ENCODE peak calls at places on chromosomes 3 and 15, in eight cellular contexts. One of them, this sample, is unnamed.

GRCh38 chr15:23574742-23575141 is 9.3 kb downstream of the MKRN3 start:
- DNase-seq in T-cell: no peak
- DNase-seq in anterior cingulate cortex: no peak
- DNase-seq in Kasumi-1: no peak
- DNase-seq in stimulated activated CD4-positive, alpha-beta T cell treated with anti-CD3 and anti-CD28 coated beads, TNF-alpha, amount 100 ng/mL, for 24 hours: no peak
- DNase-seq in ureter: no peak
- DNase-seq in iPS-NIHi11: peak
- DNase-seq in cardiac fibroblast: no peak
- DNase-seq in this sample: no peak

GRCh38 chr3:64417816-64418215 is 192.6 kb upstream of the PRICKLE2 start:
- DNase-seq in T-cell: no peak
- DNase-seq in anterior cingulate cortex: no peak
- DNase-seq in Kasumi-1: no peak
- DNase-seq in stimulated activated CD4-positive, alpha-beta T cell treated with anti-CD3 and anti-CD28 coated beads, TNF-alpha, amount 100 ng/mL, for 24 hours: no peak
- DNase-seq in ureter: no peak
- DNase-seq in iPS-NIHi11: peak
- DNase-seq in cardiac fibroblast: peak
- DNase-seq in this sample: no peak

GRCh38 chr3:158260392-158260791 is 150.5 kb downstream of the RSRC1 start:
- DNase-seq in T-cell: no peak
- DNase-seq in anterior cingulate cortex: no peak
- DNase-seq in Kasumi-1: no peak
- DNase-seq in stimulated activated CD4-positive, alpha-beta T cell treated with anti-CD3 and anti-CD28 coated beads, TNF-alpha, amount 100 ng/mL, for 24 hours: no peak
- DNase-seq in ureter: no peak
- DNase-seq in iPS-NIHi11: no peak
- DNase-seq in cardiac fibroblast: no peak
- DNase-seq in this sample: no peak

GRCh38 chr3:125123906-125124305 is 68.1 kb upstream of the HEG1 start:
- DNase-seq in T-cell: no peak
- DNase-seq in anterior cingulate cortex: no peak
- DNase-seq in Kasumi-1: no peak
- DNase-seq in stimulated activated CD4-positive, alpha-beta T cell treated with anti-CD3 and anti-CD28 coated beads, TNF-alpha, amount 100 ng/mL, for 24 hours: no peak
- DNase-seq in ureter: no peak
- DNase-seq in iPS-NIHi11: no peak
- DNase-seq in cardiac fibroblast: peak
- DNase-seq in this sample: no peak

GRCh38 chr3:111080357-111080937 is 8.8 kb downstream of the NECTIN3 start:
- DNase-seq in T-cell: no peak
- DNase-seq in anterior cingulate cortex: no peak
- DNase-seq in Kasumi-1: peak
- DNase-seq in stimulated activated CD4-positive, alpha-beta T cell treated with anti-CD3 and anti-CD28 coated beads, TNF-alpha, amount 100 ng/mL, for 24 hours: no peak
- DNase-seq in ureter: no peak
- DNase-seq in iPS-NIHi11: no peak
- DNase-seq in cardiac fibroblast: peak
- DNase-seq in this sample: no peak

GRCh38 chr15:91032919-91033803 is 10.8 kb upstream of the VPS33B start:
- DNase-seq in T-cell: peak
- DNase-seq in anterior cingulate cortex: no peak
- DNase-seq in Kasumi-1: peak
- DNase-seq in stimulated activated CD4-positive, alpha-beta T cell treated with anti-CD3 and anti-CD28 coated beads, TNF-alpha, amount 100 ng/mL, for 24 hours: peak
- DNase-seq in ureter: peak
- DNase-seq in iPS-NIHi11: peak
- DNase-seq in cardiac fibroblast: peak
- DNase-seq in this sample: peak

GRCh38 chr3:13558651-13559050 is 9.7 kb downstream of the FBLN2 start:
- DNase-seq in T-cell: no peak
- DNase-seq in anterior cingulate cortex: no peak
- DNase-seq in Kasumi-1: no peak
- DNase-seq in stimulated activated CD4-positive, alpha-beta T cell treated with anti-CD3 and anti-CD28 coated beads, TNF-alpha, amount 100 ng/mL, for 24 hours: no peak
- DNase-seq in ureter: no peak
- DNase-seq in iPS-NIHi11: no peak
- DNase-seq in cardiac fibroblast: no peak
- DNase-seq in this sample: no peak

GRCh38 chr3:73812054-73812453 is 187.3 kb upstream of the PDZRN3 start:
- DNase-seq in T-cell: no peak
- DNase-seq in anterior cingulate cortex: no peak
- DNase-seq in Kasumi-1: no peak
- DNase-seq in stimulated activated CD4-positive, alpha-beta T cell treated with anti-CD3 and anti-CD28 coated beads, TNF-alpha, amount 100 ng/mL, for 24 hours: no peak
- DNase-seq in ureter: no peak
- DNase-seq in iPS-NIHi11: no peak
- DNase-seq in cardiac fibroblast: no peak
- DNase-seq in this sample: no peak

GRCh38 chr15:77892335-77892734 is 185.2 kb downstream of the TBC1D2B start:
- DNase-seq in T-cell: no peak
- DNase-seq in anterior cingulate cortex: no peak
- DNase-seq in Kasumi-1: no peak
- DNase-seq in stimulated activated CD4-positive, alpha-beta T cell treated with anti-CD3 and anti-CD28 coated beads, TNF-alpha, amount 100 ng/mL, for 24 hours: no peak
- DNase-seq in ureter: no peak
- DNase-seq in iPS-NIHi11: no peak
- DNase-seq in cardiac fibroblast: no peak
- DNase-seq in this sample: no peak

GRCh38 chr15:83658406-83658805 is 4.5 kb downstream of the ADAMTSL3 start:
- DNase-seq in T-cell: no peak
- DNase-seq in anterior cingulate cortex: no peak
- DNase-seq in Kasumi-1: no peak
- DNase-seq in stimulated activated CD4-positive, alpha-beta T cell treated with anti-CD3 and anti-CD28 coated beads, TNF-alpha, amount 100 ng/mL, for 24 hours: no peak
- DNase-seq in ureter: no peak
- DNase-seq in iPS-NIHi11: no peak
- DNase-seq in cardiac fibroblast: no peak
- DNase-seq in this sample: no peak

GRCh38 chr3:105829229-105829628 is 39.6 kb downstream of the CBLB start:
- DNase-seq in T-cell: no peak
- DNase-seq in anterior cingulate cortex: no peak
- DNase-seq in Kasumi-1: no peak
- DNase-seq in stimulated activated CD4-positive, alpha-beta T cell treated with anti-CD3 and anti-CD28 coated beads, TNF-alpha, amount 100 ng/mL, for 24 hours: peak
- DNase-seq in ureter: no peak
- DNase-seq in iPS-NIHi11: no peak
- DNase-seq in cardiac fibroblast: peak
- DNase-seq in this sample: no peak

GRCh38 chr15:20294651-20295237 is 246.9 kb downstream of the GOLGA6L6 start:
- DNase-seq in T-cell: peak
- DNase-seq in anterior cingulate cortex: no peak
- DNase-seq in Kasumi-1: no peak
- DNase-seq in stimulated activated CD4-positive, alpha-beta T cell treated with anti-CD3 and anti-CD28 coated beads, TNF-alpha, amount 100 ng/mL, for 24 hours: no peak
- DNase-seq in ureter: peak
- DNase-seq in iPS-NIHi11: peak
- DNase-seq in cardiac fibroblast: no peak
- DNase-seq in this sample: no peak

GRCh38 chr3:171072432-171072831 is 45.9 kb upstream of the SLC2A2 start:
- DNase-seq in T-cell: no peak
- DNase-seq in anterior cingulate cortex: no peak
- DNase-seq in Kasumi-1: peak
- DNase-seq in stimulated activated CD4-positive, alpha-beta T cell treated with anti-CD3 and anti-CD28 coated beads, TNF-alpha, amount 100 ng/mL, for 24 hours: no peak
- DNase-seq in ureter: no peak
- DNase-seq in iPS-NIHi11: no peak
- DNase-seq in cardiac fibroblast: no peak
- DNase-seq in this sample: no peak

GRCh38 chr3:10419637-10420232 is 85.7 kb downstream of the ATP2B2 start:
- DNase-seq in T-cell: peak
- DNase-seq in anterior cingulate cortex: no peak
- DNase-seq in Kasumi-1: no peak
- DNase-seq in stimulated activated CD4-positive, alpha-beta T cell treated with anti-CD3 and anti-CD28 coated beads, TNF-alpha, amount 100 ng/mL, for 24 hours: peak
- DNase-seq in ureter: no peak
- DNase-seq in iPS-NIHi11: no peak
- DNase-seq in cardiac fibroblast: no peak
- DNase-seq in this sample: no peak